ENCODE peak calls at places on chromosomes 16 and 17, in seven cellular contexts. O, G, T, B, L, Q and M are unnamed samples.

GRCh38 chr17:67836205-67836987 is 11.1 kb downstream of the BPTF start:
- DNase-seq in Q (no peak), O (no peak), B (peak; percentile 46), T (no peak), L (no peak), G (no peak), M (no peak)

GRCh38 chr17:10183931-10184930 is 14.2 kb downstream of the GAS7 start:
- DNase-seq in Q (no peak), L (no peak), T (no peak), O (no peak), B (no peak), G (no peak), M (no peak)

GRCh38 chr17:16484445-16485169 is 7.4 kb downstream of the LRRC75A start:
- DNase-seq in Q (no peak), O (no peak), T (no peak), B (no peak), L (no peak), G (no peak), M (no peak)

GRCh38 chr17:17817552-17817947 is 19.2 kb downstream of the SREBF1 start:
- DNase-seq in G (no peak), Q (no peak), L (no peak), B (no peak), O (no peak), T (no peak), M (no peak)

GRCh38 chr17:79461041-79461440 is 149.8 kb downstream of the RBFOX3 start:
- DNase-seq in O (no peak), B (peak; percentile 1), G (no peak), L (no peak), Q (no peak), T (no peak), M (no peak)

GRCh38 chr17:58508341-58509067 is 5.9 kb downstream of the MTMR4 start:
- DNase-seq in L (no peak), T (no peak), O (no peak), Q (peak; percentile 26), G (no peak), B (no peak), M (no peak)

GRCh38 chr16:80167657-80168056 is 373.1 kb upstream of the DYNLRB2 start:
- DNase-seq in L (no peak), Q (no peak), T (no peak), G (no peak), B (no peak), O (no peak), M (no peak)

GRCh38 chr17:45131616-45132301 is 556 bp downstream of the PLCD3 start:
- DNase-seq in L (no peak), Q (peak; percentile 67), B (no peak), G (peak; percentile 53), O (peak; percentile 58), T (peak; percentile 55), M (no peak)

GRCh38 chr17:16026895-16027294 is 27.3 kb downstream of the TTC19 start:
- DNase-seq in L (no peak), T (no peak), O (no peak), B (no peak), G (no peak), Q (no peak), M (no peak)

GRCh38 chr17:45263477-45263860 is 1.6 kb upstream of the SPATA32 start:
- DNase-seq in B (no peak), L (no peak), Q (no peak), G (no peak), O (no peak), T (no peak), M (no peak)

GRCh38 chr16:13453938-13454553 is 465.9 kb upstream of the ERCC4 start:
- DNase-seq in O (peak; percentile 22), Q (no peak), T (peak; percentile 73), G (no peak), B (no peak), L (no peak), M (no peak)

GRCh38 chr17:880074-880870 is 98.1 kb downstream of the MRM3 start:
- DNase-seq in Q (no peak), B (peak; percentile 20), L (no peak), T (no peak), O (no peak), G (peak; percentile 73), M (no peak)

GRCh38 chr17:42543190-42544079 is 7.4 kb downstream of the NAGLU start:
- DNase-seq in O (no peak), G (no peak), Q (no peak), L (no peak), B (no peak), T (no peak), M (no peak)